ENCODE peak calls at places on chromosomes 3 and 15, in six cellular contexts. O is breast epithelium, Z is transverse colon, Q is Panc1, X is sigmoid colon, R is esophagus muscularis mucosa. M is an unnamed sample.
A peak's percentile ranks its signal among the peaks of the same experiment; 100 is the strongest.

GRCh38 chr3:119913021-119913420 is 131.1 kb downstream of the NR1I2 start:
- DNase-seq in O (no peak), Z (no peak), Q (no peak), X (no peak), R (no peak), M (no peak)

GRCh38 chr15:42605281-42605744 is 29.9 kb downstream of the STARD9 start:
- DNase-seq in O (no peak), Z (no peak), Q (no peak), X (no peak), R (no peak), M (no peak)

GRCh38 chr3:28935141-28935540 is 345.7 kb upstream of the RBMS3 start:
- DNase-seq in O (no peak), Z (no peak), Q (no peak), X (no peak), R (no peak), M (no peak)

GRCh38 chr15:88630141-88630721 is 8.6 kb upstream of the ISG20 start:
- DNase-seq in O (no peak), Z (peak; percentile 77), Q (no peak), X (peak; percentile 76), R (no peak), M (no peak)

GRCh38 chr3:17874630-17875029 is 132.2 kb upstream of the TBC1D5 start:
- DNase-seq in O (no peak), Z (no peak), Q (no peak), X (no peak), R (no peak), M (no peak)

GRCh38 chr3:38374221-38374620 is 27.6 kb downstream of the XYLB start:
- DNase-seq in O (no peak), Z (no peak), Q (no peak), X (no peak), R (no peak), M (no peak)

GRCh38 chr15:40873625-40874561 is at the start of gene RHOV:
- DNase-seq in O (peak; percentile 83), Z (peak; percentile 85), Q (no peak), X (peak; percentile 72), R (no peak), M (peak; percentile 81)

GRCh38 chr3:185558395-185558794 is 6.0 kb upstream of the LIPH start:
- DNase-seq in O (peak; percentile 58), Z (peak; percentile 85), Q (no peak), X (no peak), R (no peak), M (peak; percentile 88)

GRCh38 chr3:183400352-183400751 is 28.1 kb downstream of the MCF2L2 start:
- DNase-seq in O (no peak), Z (no peak), Q (no peak), X (no peak), R (no peak), M (no peak)

GRCh38 chr15:68704496-68705021 is 116.1 kb downstream of the ANP32A start:
- DNase-seq in O (no peak), Z (peak; percentile 14), Q (no peak), X (no peak), R (no peak), M (peak; percentile 61)

GRCh38 chr3:175346573-175347356 is 487.6 kb downstream of the NAALADL2 start:
- DNase-seq in O (peak; percentile 56), Z (peak; percentile 50), Q (peak; percentile 28), X (peak; percentile 69), R (no peak), M (peak; percentile 84)

GRCh38 chr3:153829596-153830170 is 291.5 kb upstream of the ARHGEF26 start:
- DNase-seq in O (no peak), Z (no peak), Q (no peak), X (no peak), R (no peak), M (no peak)

GRCh38 chr3:106452096-106452495 is 583.3 kb upstream of the CBLB start:
- DNase-seq in O (no peak), Z (no peak), Q (no peak), X (no peak), R (no peak), M (no peak)

GRCh38 chr3:48478631-48479555 is 25.1 kb downstream of the SHISA5 start:
- DNase-seq in O (no peak), Z (no peak), Q (no peak), X (no peak), R (no peak), M (no peak)

GRCh38 chr3:129574206-129574605 is 31.2 kb downstream of the H1-8 start:
- DNase-seq in O (no peak), Z (no peak), Q (no peak), X (no peak), R (no peak), M (no peak)

GRCh38 chr3:129573493-129573892 is 30.5 kb downstream of the H1-8 start:
- DNase-seq in O (no peak), Z (no peak), Q (no peak), X (no peak), R (no peak), M (no peak)

GRCh38 chr3:129576514-129577345 is 29.7 kb downstream of the PLXND1 start:
- DNase-seq in O (no peak), Z (peak; percentile 75), Q (no peak), X (peak; percentile 84), R (no peak), M (peak; percentile 67)

GRCh38 chr3:129575987-129576364 is 30.5 kb downstream of the PLXND1 start:
- DNase-seq in O (no peak), Z (no peak), Q (no peak), X (no peak), R (no peak), M (no peak)

GRCh38 chr3:129575233-129575986 is 31.1 kb downstream of the PLXND1 start:
- DNase-seq in O (no peak), Z (no peak), Q (no peak), X (no peak), R (no peak), M (no peak)
- TF ChIP-seq CTCF in O (no peak), Z (no peak), Q (no peak), X (no peak), R (no peak), M (no peak)

DNA sequence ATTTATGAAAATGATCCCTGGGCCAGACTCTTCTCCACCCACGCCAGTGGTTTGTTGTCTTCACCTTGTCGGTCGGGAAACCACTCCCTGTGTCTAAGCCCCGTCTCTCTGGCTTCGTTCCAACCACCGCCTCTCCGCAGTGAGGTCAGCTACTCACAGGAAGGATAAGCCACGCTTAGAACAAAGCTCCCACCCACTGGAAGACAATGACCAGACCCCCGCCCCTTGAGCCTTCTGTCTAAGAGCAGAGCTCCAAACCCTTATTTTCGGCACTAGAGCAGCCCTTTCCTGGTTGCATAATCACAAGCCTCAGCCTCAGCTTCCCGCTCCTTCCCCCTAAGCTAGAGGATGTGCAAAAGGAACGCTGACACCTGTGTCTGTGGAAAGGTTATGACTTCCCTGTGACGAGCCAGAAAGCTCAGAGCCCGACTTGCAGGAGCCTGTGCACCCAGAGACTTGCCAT is 114.9 kb upstream of the MEF2A start:
- DNase-seq in O (peak; percentile 67), Z (peak; percentile 79), Q (no peak), X (peak; percentile 83), R (no peak), M (peak; percentile 39)
- H3K4me3 ChIP-seq in O (peak overlapping the region; percentile 20), Z (peak overlapping the region; percentile 4), Q (no peak overlapping the region), X (no peak overlapping the region), R (no peak overlapping the region), M (no peak overlapping the region)

GRCh38 chr3:126448141-126448892 is 27.4 kb downstream of the ZXDC start:
- DNase-seq in O (no peak), Z (no peak), Q (no peak), X (peak; percentile 57), R (no peak), M (no peak)
- TF ChIP-seq POLR2AphosphoS5 in O (no peak), Z (no peak), Q (no peak), X (no peak), R (no peak), M (no peak)

GRCh38 chr15:29695486-29696167 is 126.6 kb downstream of the TJP1 start:
- DNase-seq in O (no peak), Z (no peak), Q (no peak), X (no peak), R (no peak), M (no peak)
- TF ChIP-seq CTCF in O (no peak), Z (no peak), Q (peak; percentile 61), X (no peak), R (no peak), M (no peak)

GRCh38 chr3:71229905-71230657 is 353.4 kb downstream of the FOXP1 start:
- DNase-seq in O (no peak), Z (no peak), Q (no peak), X (no peak), R (no peak), M (no peak)
- H3K4me3 ChIP-seq in O (no peak overlapping the region), Z (no peak overlapping the region), Q (no peak overlapping the region), X (no peak overlapping the region), R (no peak overlapping the region), M (no peak overlapping the region)

DNA sequence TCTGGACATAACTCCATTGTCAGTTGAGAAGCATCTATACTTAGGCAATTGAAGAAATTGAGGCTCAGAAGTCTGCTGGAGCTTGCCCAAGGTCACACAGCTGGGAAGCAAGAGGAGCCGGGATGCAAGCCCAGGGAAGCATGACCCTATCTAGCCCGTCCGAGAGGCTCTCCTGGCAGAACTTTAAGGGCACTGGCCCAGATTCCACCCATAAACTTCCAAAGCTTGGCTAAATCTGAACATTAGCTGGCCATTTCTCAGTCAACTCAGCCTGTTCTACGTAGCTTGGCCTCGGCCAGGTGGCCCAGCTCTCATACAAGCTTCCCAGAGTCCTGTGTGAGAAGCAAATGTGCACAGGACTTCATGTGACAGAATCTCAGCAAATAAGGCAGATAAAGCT is 75.8 kb downstream of the LRIG1 start:
- DNase-seq in O (no peak), Z (no peak), Q (no peak), X (peak; percentile 91), R (no peak), M (no peak)
- TF ChIP-seq POLR2AphosphoS5 in O (no peak), Z (no peak), Q (no peak), X (peak; percentile 70), R (no peak), M (peak; percentile 59)

M was measured in prostate gland.